ENCODE peak calls at places on chromosome 18, in six cellular contexts. One of them, this sample, is unnamed.
A peak's percentile ranks its signal among the peaks of the same experiment; 100 is the strongest.

GRCh38 chr18:76668546-76668945 is 153.8 kb upstream of the ZNF236 start:
- DNase-seq in amniotic epithelial cell: no peak
- DNase-seq in adrenal gland: no peak
- DNase-seq in activated CD4-positive, alpha-beta T cell treated with anti-CD3 and anti-CD28 coated beads for 36 hours: no peak
- DNase-seq in GM23338: no peak
- DNase-seq in brain microvascular endothelial cell: no peak
- DNase-seq in this sample: peak; percentile 52

GRCh38 chr18:5296706-5297320 is 1.3 kb upstream of the ZBTB14 start:
- DNase-seq in activated CD4-positive, alpha-beta T cell treated with anti-CD3 and anti-CD28 coated beads for 36 hours: peak; percentile 89
- DNase-seq in adrenal gland: peak; percentile 91
- DNase-seq in GM23338: peak; percentile 94
- DNase-seq in amniotic epithelial cell: peak; percentile 73
- DNase-seq in brain microvascular endothelial cell: peak; percentile 78
- DNase-seq in this sample: peak; percentile 97

GRCh38 chr18:30679285-30679930 is 363.1 kb downstream of the DSC3 start:
- DNase-seq in GM23338: no peak
- DNase-seq in adrenal gland: no peak
- DNase-seq in activated CD4-positive, alpha-beta T cell treated with anti-CD3 and anti-CD28 coated beads for 36 hours: no peak
- DNase-seq in brain microvascular endothelial cell: no peak
- DNase-seq in amniotic epithelial cell: no peak
- DNase-seq in this sample: no peak

GRCh38 chr18:10234912-10235439 is 219.5 kb upstream of the APCDD1 start:
- DNase-seq in GM23338: no peak
- DNase-seq in brain microvascular endothelial cell: peak; percentile 24
- DNase-seq in activated CD4-positive, alpha-beta T cell treated with anti-CD3 and anti-CD28 coated beads for 36 hours: no peak
- DNase-seq in amniotic epithelial cell: peak; percentile 90
- DNase-seq in adrenal gland: no peak
- DNase-seq in this sample: peak; percentile 66

GRCh38 chr18:58541137-58541788 is 87.6 kb downstream of the ALPK2 start:
- DNase-seq in GM23338: peak; percentile 81
- DNase-seq in adrenal gland: no peak
- DNase-seq in brain microvascular endothelial cell: peak; percentile 34
- DNase-seq in amniotic epithelial cell: peak; percentile 46
- DNase-seq in activated CD4-positive, alpha-beta T cell treated with anti-CD3 and anti-CD28 coated beads for 36 hours: peak; percentile 66
- DNase-seq in this sample: no peak

GRCh38 chr18:73791081-73791480 is 356.6 kb downstream of the FBXO15 start:
- DNase-seq in adrenal gland: no peak
- DNase-seq in activated CD4-positive, alpha-beta T cell treated with anti-CD3 and anti-CD28 coated beads for 36 hours: no peak
- DNase-seq in GM23338: no peak
- DNase-seq in amniotic epithelial cell: no peak
- DNase-seq in brain microvascular endothelial cell: no peak
- DNase-seq in this sample: no peak

GRCh38 chr18:26312196-26312595 is 86.0 kb downstream of the TAF4B start:
- DNase-seq in brain microvascular endothelial cell: no peak
- DNase-seq in GM23338: peak; percentile 45
- DNase-seq in amniotic epithelial cell: no peak
- DNase-seq in activated CD4-positive, alpha-beta T cell treated with anti-CD3 and anti-CD28 coated beads for 36 hours: no peak
- DNase-seq in adrenal gland: no peak
- DNase-seq in this sample: peak; percentile 21

GRCh38 chr18:2536493-2536892 is 34.8 kb downstream of the METTL4 start:
- DNase-seq in activated CD4-positive, alpha-beta T cell treated with anti-CD3 and anti-CD28 coated beads for 36 hours: no peak
- DNase-seq in brain microvascular endothelial cell: peak; percentile 92
- DNase-seq in adrenal gland: no peak
- DNase-seq in GM23338: no peak
- DNase-seq in amniotic epithelial cell: peak; percentile 96
- DNase-seq in this sample: no peak

GRCh38 chr18:8107426-8107825 is 501.8 kb upstream of the RAB12 start:
- DNase-seq in GM23338: no peak
- DNase-seq in brain microvascular endothelial cell: no peak
- DNase-seq in amniotic epithelial cell: peak; percentile 70
- DNase-seq in adrenal gland: no peak
- DNase-seq in activated CD4-positive, alpha-beta T cell treated with anti-CD3 and anti-CD28 coated beads for 36 hours: no peak
- DNase-seq in this sample: no peak

GRCh38 chr18:67525328-67526110 is 9.0 kb upstream of the DSEL start:
- DNase-seq in activated CD4-positive, alpha-beta T cell treated with anti-CD3 and anti-CD28 coated beads for 36 hours: no peak
- DNase-seq in amniotic epithelial cell: peak; percentile 97
- DNase-seq in adrenal gland: peak; percentile 78
- DNase-seq in brain microvascular endothelial cell: peak; percentile 95
- DNase-seq in GM23338: peak; percentile 61
- DNase-seq in this sample: peak; percentile 56

This sample was measured in left kidney.